ENCODE peak calls at places on chromosomes 1 and 21, in six cellular contexts. A, P, M, U, X and H are unnamed samples.

GRCh38 chr1:229378586-229379442 is 36.0 kb upstream of the CCSAP start:
- DNase-seq in A (peak), P (no peak), M (no peak), U (no peak), X (no peak), H (peak)

GRCh38 chr1:116019653-116020253 is 43.4 kb downstream of the SLC22A15 start:
- DNase-seq in A (no peak), P (no peak), M (no peak), U (no peak), X (no peak), H (no peak)

GRCh38 chr1:207355060-207355459 is 33.6 kb downstream of the CD55 start:
- DNase-seq in A (peak), P (no peak), M (no peak), U (no peak), X (no peak), H (no peak)

GRCh38 chr1:29196863-29197589 is 15.3 kb upstream of the SRSF4 start:
- DNase-seq in A (no peak), P (no peak), M (peak), U (no peak), X (no peak), H (no peak)

GRCh38 chr21:31136891-31137290 is 98.6 kb upstream of the KRTAP19-8 start:
- DNase-seq in A (peak), P (no peak), M (no peak), U (peak), X (peak), H (no peak)

GRCh38 chr1:200040516-200041138 is 13.1 kb downstream of the NR5A2 start:
- DNase-seq in A (peak), P (no peak), M (no peak), U (no peak), X (no peak), H (no peak)

GRCh38 chr1:8339203-8339600 is 21.3 kb downstream of the SLC45A1 start:
- DNase-seq in A (no peak), P (no peak), M (no peak), U (no peak), X (no peak), H (no peak)

GRCh38 chr1:173608503-173609216 is 5.8 kb upstream of the SLC9C2 start:
- DNase-seq in A (no peak), P (no peak), M (no peak), U (no peak), X (no peak), H (no peak)

GRCh38 chr1:46622341-46622740 is 5.7 kb upstream of the MOB3C start:
- DNase-seq in A (peak), P (no peak), M (peak), U (no peak), X (no peak), H (no peak)

GRCh38 chr1:7068552-7068951 is 283.3 kb downstream of the CAMTA1 start:
- DNase-seq in A (no peak), P (no peak), M (no peak), U (no peak), X (no peak), H (no peak)

GRCh38 chr1:116878804-116879477 is 30.8 kb upstream of the PTGFRN start:
- DNase-seq in A (peak), P (peak), M (peak), U (peak), X (peak), H (no peak)